ENCODE peak calls at places on chromosomes 6 and 20, in six cellular contexts. One of them, this sample, is unnamed.

GRCh38 chr6:42744351-42744890 is 1.5 kb downstream of the TBCC start:
- DNase-seq in astrocyte of the spinal cord: peak
- DNase-seq in chondrocyte: no peak
- DNase-seq in fibroblast of pulmonary artery: no peak
- DNase-seq in GM10248: no peak
- DNase-seq in WTC11: no peak
- DNase-seq in this sample: no peak

GRCh38 chr6:166697113-166697512 is 70.1 kb upstream of the RPS6KA2 start:
- DNase-seq in astrocyte of the spinal cord: no peak
- DNase-seq in chondrocyte: no peak
- DNase-seq in fibroblast of pulmonary artery: no peak
- DNase-seq in GM10248: no peak
- DNase-seq in WTC11: no peak
- DNase-seq in this sample: no peak

GRCh38 chr6:18510644-18511033 is 123.5 kb downstream of the RNF144B start:
- DNase-seq in astrocyte of the spinal cord: no peak
- DNase-seq in chondrocyte: no peak
- DNase-seq in fibroblast of pulmonary artery: no peak
- DNase-seq in GM10248: no peak
- DNase-seq in WTC11: no peak
- DNase-seq in this sample: no peak

GRCh38 chr20:43963872-43964791 is 49.5 kb downstream of the TOX2 start:
- DNase-seq in astrocyte of the spinal cord: peak
- DNase-seq in chondrocyte: no peak
- DNase-seq in fibroblast of pulmonary artery: peak
- DNase-seq in GM10248: no peak
- DNase-seq in WTC11: no peak
- DNase-seq in this sample: peak

GRCh38 chr20:53052380-53052779 is 80.2 kb downstream of the TSHZ2 start:
- DNase-seq in astrocyte of the spinal cord: no peak
- DNase-seq in chondrocyte: no peak
- DNase-seq in fibroblast of pulmonary artery: no peak
- DNase-seq in GM10248: no peak
- DNase-seq in WTC11: no peak
- DNase-seq in this sample: no peak

GRCh38 chr6:54980511-54981275 is 134.1 kb downstream of the FAM83B start:
- DNase-seq in astrocyte of the spinal cord: peak
- DNase-seq in chondrocyte: no peak
- DNase-seq in fibroblast of pulmonary artery: no peak
- DNase-seq in GM10248: no peak
- DNase-seq in WTC11: no peak
- DNase-seq in this sample: no peak

GRCh38 chr6:110250838-110251237 is 70.6 kb downstream of the CDC40 start:
- DNase-seq in astrocyte of the spinal cord: no peak
- DNase-seq in chondrocyte: no peak
- DNase-seq in fibroblast of pulmonary artery: no peak
- DNase-seq in GM10248: no peak
- DNase-seq in WTC11: no peak
- DNase-seq in this sample: no peak

GRCh38 chr20:10636326-10636818 is 37.4 kb downstream of the JAG1 start:
- DNase-seq in astrocyte of the spinal cord: peak
- DNase-seq in chondrocyte: no peak
- DNase-seq in fibroblast of pulmonary artery: peak
- DNase-seq in GM10248: no peak
- DNase-seq in WTC11: no peak
- DNase-seq in this sample: no peak

GRCh38 chr6:71721642-71722041 is 164.7 kb upstream of the RIMS1 start:
- DNase-seq in astrocyte of the spinal cord: peak
- DNase-seq in chondrocyte: no peak
- DNase-seq in fibroblast of pulmonary artery: peak
- DNase-seq in GM10248: no peak
- DNase-seq in WTC11: no peak
- DNase-seq in this sample: no peak

GRCh38 chr6:431986-432385 is 40.4 kb downstream of the IRF4 start:
- DNase-seq in astrocyte of the spinal cord: peak
- DNase-seq in chondrocyte: no peak
- DNase-seq in fibroblast of pulmonary artery: no peak
- DNase-seq in GM10248: no peak
- DNase-seq in WTC11: no peak
- DNase-seq in this sample: no peak

GRCh38 chr6:166306378-166307081 is 1.7 kb downstream of the PRR18 start:
- DNase-seq in astrocyte of the spinal cord: no peak
- DNase-seq in chondrocyte: no peak
- DNase-seq in fibroblast of pulmonary artery: no peak
- DNase-seq in GM10248: no peak
- DNase-seq in WTC11: no peak
- DNase-seq in this sample: no peak

GRCh38 chr6:36875250-36875633 is 639 bp upstream of the PPIL1 start:
- DNase-seq in astrocyte of the spinal cord: no peak
- DNase-seq in chondrocyte: no peak
- DNase-seq in fibroblast of pulmonary artery: no peak
- DNase-seq in GM10248: no peak
- DNase-seq in WTC11: no peak
- DNase-seq in this sample: no peak

GRCh38 chr6:146881228-146882181 is 282.7 kb downstream of the ADGB start:
- DNase-seq in astrocyte of the spinal cord: no peak
- DNase-seq in chondrocyte: no peak
- DNase-seq in fibroblast of pulmonary artery: no peak
- DNase-seq in GM10248: no peak
- DNase-seq in WTC11: no peak
- DNase-seq in this sample: no peak

DNA sequence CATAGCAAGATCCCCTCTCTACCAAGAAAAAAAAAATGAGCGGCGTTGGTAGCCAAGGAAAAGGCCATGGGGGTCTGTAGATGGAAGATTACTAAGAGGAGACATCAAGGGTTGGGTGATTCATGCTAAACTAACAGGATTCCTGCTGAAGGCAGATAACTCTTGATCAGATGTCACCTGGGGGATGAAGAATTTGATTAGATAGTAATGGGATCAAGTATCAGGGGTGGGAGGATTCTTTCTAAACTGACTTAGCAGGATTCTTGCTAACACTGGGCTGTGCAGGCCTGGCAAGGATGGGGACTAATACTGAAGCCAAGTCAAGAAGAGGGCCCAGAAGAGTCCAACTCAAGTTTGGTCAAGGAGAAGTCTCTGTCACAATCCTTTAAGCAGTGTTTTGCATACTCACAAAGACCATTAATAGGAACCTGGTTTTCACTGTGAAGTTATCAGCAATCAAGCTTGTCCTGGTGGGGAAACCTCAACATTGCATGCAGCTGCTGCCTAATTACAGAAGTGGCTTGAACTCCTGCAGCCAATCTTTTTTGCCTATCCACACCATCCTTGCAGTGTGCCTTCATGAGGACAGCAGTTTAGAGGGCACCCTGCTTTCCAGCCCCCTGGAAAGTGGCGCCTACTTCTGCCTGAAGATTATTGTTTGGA is 61.3 kb downstream of the ANKRD6 start:
- DNase-seq in astrocyte of the spinal cord: no peak
- DNase-seq in chondrocyte: no peak
- DNase-seq in fibroblast of pulmonary artery: no peak
- DNase-seq in GM10248: no peak
- DNase-seq in WTC11: no peak
- DNase-seq in this sample: no peak
- TF ChIP-seq CTCF in astrocyte of the spinal cord: peak
- TF ChIP-seq CTCF in chondrocyte: no peak
- TF ChIP-seq CTCF in fibroblast of pulmonary artery: peak
- TF ChIP-seq CTCF in GM10248: no peak
- TF ChIP-seq CTCF in WTC11: no peak
- TF ChIP-seq CTCF in this sample: peak

GRCh38 chr6:154980273-154981070 is 14.6 kb upstream of the TIAM2 start:
- DNase-seq in astrocyte of the spinal cord: no peak
- DNase-seq in chondrocyte: no peak
- DNase-seq in fibroblast of pulmonary artery: no peak
- DNase-seq in GM10248: no peak
- DNase-seq in WTC11: no peak
- DNase-seq in this sample: no peak

GRCh38 chr6:154969796-154970195 is 25.3 kb upstream of the TIAM2 start:
- DNase-seq in astrocyte of the spinal cord: no peak
- DNase-seq in chondrocyte: no peak
- DNase-seq in fibroblast of pulmonary artery: peak
- DNase-seq in GM10248: no peak
- DNase-seq in WTC11: no peak
- DNase-seq in this sample: no peak

DNA sequence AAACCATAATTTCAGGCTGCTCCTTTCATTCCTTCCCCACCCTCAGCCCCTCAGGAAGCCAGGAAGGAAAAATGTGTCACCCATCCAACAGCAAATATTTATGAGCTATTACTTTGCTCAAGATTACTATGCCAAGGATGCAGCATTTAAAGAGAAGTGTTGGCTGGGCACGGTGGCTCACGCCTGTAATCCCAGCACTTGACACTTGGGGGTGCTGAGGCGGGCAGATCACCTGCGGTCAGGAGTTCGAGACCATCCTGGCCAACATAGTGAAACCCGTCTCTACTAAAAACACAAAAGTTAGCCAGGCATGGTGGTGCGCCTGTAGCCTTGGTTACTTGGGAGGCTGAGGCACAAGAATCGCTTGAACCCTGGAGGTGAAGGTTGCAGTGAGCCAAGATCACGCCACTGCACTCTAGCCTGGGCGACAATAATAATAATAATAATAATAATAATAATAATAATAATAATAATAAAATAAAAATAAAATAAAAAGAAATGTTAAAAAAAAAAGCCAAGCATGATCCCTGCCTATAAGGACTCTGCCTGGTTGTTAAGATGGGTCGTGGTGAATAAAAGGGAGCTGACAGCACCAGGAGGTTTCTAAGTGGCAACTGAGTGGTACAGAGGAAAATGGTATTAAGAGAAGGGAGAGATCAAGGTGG is 20.5 kb upstream of the TIAM2 start:
- DNase-seq in astrocyte of the spinal cord: no peak
- DNase-seq in chondrocyte: no peak
- DNase-seq in fibroblast of pulmonary artery: no peak
- DNase-seq in GM10248: no peak
- DNase-seq in WTC11: peak
- DNase-seq in this sample: no peak
- TF ChIP-seq CTCF in astrocyte of the spinal cord: peak
- TF ChIP-seq CTCF in chondrocyte: peak
- TF ChIP-seq CTCF in fibroblast of pulmonary artery: peak
- TF ChIP-seq CTCF in GM10248: no peak
- TF ChIP-seq CTCF in WTC11: peak
- TF ChIP-seq CTCF in this sample: peak

DNA sequence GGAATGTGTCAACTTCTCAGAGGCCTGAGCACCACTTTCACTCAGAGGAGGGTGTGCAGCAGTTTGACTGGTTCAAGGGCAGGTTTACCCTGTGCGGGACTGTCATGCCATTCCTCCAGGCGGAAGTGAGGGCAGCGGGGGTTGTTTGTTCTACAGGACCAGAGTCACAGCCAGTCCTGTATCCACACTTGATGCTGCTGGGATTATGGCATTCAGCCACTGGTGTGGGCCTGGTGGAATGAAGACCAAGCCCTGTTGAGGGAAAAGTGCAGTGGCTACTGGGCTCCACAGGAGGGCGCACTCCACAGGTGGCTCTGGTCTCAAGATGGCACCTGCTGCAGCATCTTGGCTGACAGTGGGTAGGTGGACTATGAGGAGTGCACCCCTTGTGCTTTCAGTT is 14.8 kb downstream of the SEMG2 start:
- DNase-seq in astrocyte of the spinal cord: no peak
- DNase-seq in chondrocyte: no peak
- DNase-seq in fibroblast of pulmonary artery: no peak
- DNase-seq in GM10248: no peak
- DNase-seq in WTC11: peak
- DNase-seq in this sample: peak
- TF ChIP-seq CTCF in astrocyte of the spinal cord: peak
- TF ChIP-seq CTCF in chondrocyte: peak
- TF ChIP-seq CTCF in fibroblast of pulmonary artery: peak
- TF ChIP-seq CTCF in GM10248: peak
- TF ChIP-seq CTCF in WTC11: peak
- TF ChIP-seq CTCF in this sample: peak

GRCh38 chr6:127690092-127690491 is 113.1 kb downstream of the C6orf58 start:
- DNase-seq in astrocyte of the spinal cord: peak
- DNase-seq in chondrocyte: no peak
- DNase-seq in fibroblast of pulmonary artery: peak
- DNase-seq in GM10248: no peak
- DNase-seq in WTC11: no peak
- DNase-seq in this sample: no peak
- TF ChIP-seq CTCF in astrocyte of the spinal cord: peak
- TF ChIP-seq CTCF in chondrocyte: peak
- TF ChIP-seq CTCF in fibroblast of pulmonary artery: peak
- TF ChIP-seq CTCF in GM10248: no peak
- TF ChIP-seq CTCF in WTC11: no peak
- TF ChIP-seq CTCF in this sample: peak

GRCh38 chr6:12482386-12482785 is 192.2 kb downstream of the EDN1 start:
- DNase-seq in astrocyte of the spinal cord: no peak
- DNase-seq in chondrocyte: no peak
- DNase-seq in fibroblast of pulmonary artery: no peak
- DNase-seq in GM10248: no peak
- DNase-seq in WTC11: no peak
- DNase-seq in this sample: no peak
- TF ChIP-seq CTCF in astrocyte of the spinal cord: no peak
- TF ChIP-seq CTCF in chondrocyte: peak
- TF ChIP-seq CTCF in fibroblast of pulmonary artery: peak
- TF ChIP-seq CTCF in GM10248: peak
- TF ChIP-seq CTCF in WTC11: no peak
- TF ChIP-seq CTCF in this sample: no peak

GRCh38 chr6:33570806-33571636 is 9.1 kb downstream of the BAK1 start:
- DNase-seq in astrocyte of the spinal cord: peak
- DNase-seq in chondrocyte: no peak
- DNase-seq in fibroblast of pulmonary artery: peak
- DNase-seq in GM10248: peak
- DNase-seq in WTC11: peak
- DNase-seq in this sample: peak
- TF ChIP-seq CTCF in astrocyte of the spinal cord: peak
- TF ChIP-seq CTCF in chondrocyte: peak
- TF ChIP-seq CTCF in fibroblast of pulmonary artery: no peak
- TF ChIP-seq CTCF in GM10248: peak
- TF ChIP-seq CTCF in WTC11: no peak
- TF ChIP-seq CTCF in this sample: no peak

DNA sequence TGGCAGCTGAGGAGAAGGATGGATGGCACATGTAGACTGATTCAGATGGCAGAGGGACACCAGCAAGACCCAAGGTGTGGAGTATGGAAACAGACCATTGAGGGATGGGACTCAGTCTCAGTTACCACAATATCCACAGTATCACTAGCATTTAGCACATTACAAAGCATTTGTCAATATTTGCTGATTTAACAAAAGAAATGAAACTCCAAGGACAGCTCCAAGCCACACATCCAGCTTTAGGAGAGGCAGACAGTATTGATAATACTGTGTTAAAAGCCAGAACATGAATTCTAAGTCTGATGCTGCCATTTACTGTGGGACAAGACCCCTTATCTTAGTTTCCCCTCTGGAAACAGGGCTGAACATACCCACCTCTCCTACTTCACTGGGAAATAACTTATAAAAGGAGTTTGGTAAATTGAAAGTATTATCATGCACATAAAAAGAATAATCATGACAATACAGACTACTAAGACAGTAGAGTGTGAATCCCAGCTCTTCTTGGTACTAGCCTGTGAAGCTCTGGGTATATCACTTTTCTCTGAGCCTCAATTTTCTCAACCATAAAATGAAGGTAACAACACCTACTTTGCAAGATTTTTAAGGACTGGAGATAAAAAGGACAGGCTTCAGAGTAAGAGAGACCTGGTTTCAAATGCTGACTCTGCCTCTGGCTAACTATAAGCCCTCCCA is 11.1 kb downstream of the BCL2L1 start:
- DNase-seq in astrocyte of the spinal cord: no peak
- DNase-seq in chondrocyte: no peak
- DNase-seq in fibroblast of pulmonary artery: no peak
- DNase-seq in GM10248: no peak
- DNase-seq in WTC11: no peak
- DNase-seq in this sample: no peak
- TF ChIP-seq CTCF in astrocyte of the spinal cord: no peak
- TF ChIP-seq CTCF in chondrocyte: no peak
- TF ChIP-seq CTCF in fibroblast of pulmonary artery: no peak
- TF ChIP-seq CTCF in GM10248: no peak
- TF ChIP-seq CTCF in WTC11: no peak
- TF ChIP-seq CTCF in this sample: no peak

This sample was measured in endothelial cell.